ENCODE peak calls at places on chromosomes 3 and 15, in four cellular contexts. N is IMR-90, D is K562, J is GM12878. M is an unnamed sample.

GRCh38 chr3:114274929-114275328 is 18.9 kb upstream of the TIGIT start:
- DNase-seq in N (peak), D (no peak), J (no peak), M (no peak)

GRCh38 chr15:71743861-71744382 is 66.4 kb upstream of the NR2E3 start:
- DNase-seq in N (peak), D (peak), J (no peak), M (no peak)

GRCh38 chr3:26590919-26591318 is 31.7 kb upstream of the LRRC3B start:
- DNase-seq in N (no peak), D (no peak), J (no peak), M (no peak)

GRCh38 chr3:159762981-159763465 is 225.6 kb upstream of the IL12A start:
- DNase-seq in N (peak), D (no peak), J (no peak), M (peak)

GRCh38 chr3:136734382-136735070 is 17.7 kb downstream of the STAG1 start:
- DNase-seq in N (no peak), D (no peak), J (no peak), M (no peak)

GRCh38 chr15:70048578-70048977 is 49.1 kb downstream of the TLE3 start:
- DNase-seq in N (no peak), D (peak), J (no peak), M (no peak)

GRCh38 chr3:73883497-73883896 is 258.8 kb upstream of the PDZRN3 start:
- DNase-seq in N (no peak), D (no peak), J (no peak), M (no peak)

GRCh38 chr3:182621435-182622240 is 171.7 kb upstream of the ATP11B start:
- DNase-seq in N (no peak), D (no peak), J (no peak), M (no peak)

GRCh38 chr3:38334656-38335055 is 11.9 kb upstream of the XYLB start:
- DNase-seq in N (peak), D (no peak), J (no peak), M (no peak)

GRCh38 chr3:136186330-136186729 is 9.8 kb downstream of the MSL2 start:
- DNase-seq in N (no peak), D (no peak), J (no peak), M (no peak)

GRCh38 chr3:66405701-66406091 is 95.1 kb downstream of the LRIG1 start:
- DNase-seq in N (peak), D (no peak), J (no peak), M (no peak)

GRCh38 chr3:183464480-183464879 is 36.1 kb upstream of the MCF2L2 start:
- DNase-seq in N (no peak), D (no peak), J (no peak), M (no peak)

GRCh38 chr3:9172851-9173320 is 76.6 kb downstream of the SRGAP3 start:
- DNase-seq in N (no peak), D (no peak), J (no peak), M (no peak)

GRCh38 chr3:33209357-33209756 is 9.3 kb downstream of the SUSD5 start:
- DNase-seq in N (no peak), D (no peak), J (no peak), M (no peak)

GRCh38 chr15:88653200-88654064 is 14.6 kb downstream of the ISG20 start:
- DNase-seq in N (no peak), D (no peak), J (no peak), M (no peak)

GRCh38 chr3:156611870-156612494 is 57.1 kb upstream of the SSR3 start:
- DNase-seq in N (no peak), D (no peak), J (no peak), M (no peak)

GRCh38 chr3:126527455-126528211 is 3.7 kb downstream of the CHST13 start:
- DNase-seq in N (no peak), D (no peak), J (no peak), M (no peak)

GRCh38 chr15:100859970-100860828 is 19.4 kb upstream of the ALDH1A3 start:
- DNase-seq in N (no peak), D (no peak), J (no peak), M (no peak)

GRCh38 chr15:66834863-66835557 is 133.0 kb downstream of the SMAD6 start:
- DNase-seq in N (no peak), D (no peak), J (no peak), M (no peak)

GRCh38 chr15:29470794-29471193 is 201.2 kb upstream of the NSMCE3 start:
- DNase-seq in N (no peak), D (no peak), J (no peak), M (peak)

GRCh38 chr15:101371519-101371918 is 76.5 kb upstream of the SNRPA1 start:
- DNase-seq in N (no peak), D (no peak), J (no peak), M (no peak)

GRCh38 chr15:63494406-63494805 is 10.0 kb upstream of the USP3 start:
- DNase-seq in N (no peak), D (no peak), J (no peak), M (no peak)

GRCh38 chr3:16647668-16648067 is 42.4 kb upstream of the DAZL start:
- DNase-seq in N (no peak), D (no peak), J (no peak), M (no peak)

GRCh38 chr15:62888628-62889027 is 153.9 kb upstream of the TPM1 start:
- DNase-seq in N (peak), D (no peak), J (no peak), M (no peak)

GRCh38 chr3:187263270-187263669 is 28.3 kb downstream of the MASP1 start:
- DNase-seq in N (peak), D (no peak), J (no peak), M (no peak)

GRCh38 chr15:29401644-29402043 is 132.0 kb upstream of the NSMCE3 start:
- DNase-seq in N (no peak), D (no peak), J (no peak), M (no peak)

GRCh38 chr3:98763814-98764691 is 913 bp downstream of the ST3GAL6 start:
- DNase-seq in N (no peak), D (no peak), J (no peak), M (no peak)

GRCh38 chr3:31004025-31004678 is 109.7 kb upstream of the GADL1 start:
- DNase-seq in N (peak), D (no peak), J (no peak), M (no peak)

GRCh38 chr3:171320721-171321120 is 139.5 kb downstream of the TNIK start:
- DNase-seq in N (peak), D (no peak), J (no peak), M (no peak)

GRCh38 chr3:73497646-73498406 is 126.9 kb downstream of the PDZRN3 start:
- DNase-seq in N (no peak), D (no peak), J (no peak), M (no peak)

GRCh38 chr3:37443363-37444035 is 269.1 kb upstream of the LRRFIP2 start:
- DNase-seq in N (no peak), D (no peak), J (no peak), M (no peak)

GRCh38 chr15:78567541-78567940 is 2.2 kb downstream of the CHRNA5 start:
- DNase-seq in N (no peak), D (no peak), J (no peak), M (no peak)

GRCh38 chr3:129016366-129016724 is 15.2 kb downstream of the EFCC1 start:
- DNase-seq in N (no peak), D (no peak), J (no peak), M (no peak)

GRCh38 chr15:89003865-89004725 is 84.2 kb upstream of the ABHD2 start:
- DNase-seq in N (peak), D (peak), J (no peak), M (peak)

GRCh38 chr3:78405745-78406144 is 1362.1 kb downstream of the ROBO1 start:
- DNase-seq in N (no peak), D (no peak), J (no peak), M (no peak)

GRCh38 chr3:184234224-184234623 is 4.8 kb downstream of the VWA5B2 start:
- DNase-seq in N (peak), D (peak), J (no peak), M (peak)

GRCh38 chr3:69604735-69605435 is 134.4 kb upstream of the MITF start:
- DNase-seq in N (no peak), D (no peak), J (no peak), M (no peak)

GRCh38 chr15:64740361-64741170 is 34.8 kb downstream of the RBPMS2 start:
- DNase-seq in N (peak), D (peak), J (no peak), M (peak)

GRCh38 chr3:44476181-44476599 is 1.3 kb downstream of the ZNF445 start:
- DNase-seq in N (peak), D (no peak), J (no peak), M (no peak)
- TF ChIP-seq ELK1 in N (no peak), D (no peak), J (no peak), M (no peak)

DNA sequence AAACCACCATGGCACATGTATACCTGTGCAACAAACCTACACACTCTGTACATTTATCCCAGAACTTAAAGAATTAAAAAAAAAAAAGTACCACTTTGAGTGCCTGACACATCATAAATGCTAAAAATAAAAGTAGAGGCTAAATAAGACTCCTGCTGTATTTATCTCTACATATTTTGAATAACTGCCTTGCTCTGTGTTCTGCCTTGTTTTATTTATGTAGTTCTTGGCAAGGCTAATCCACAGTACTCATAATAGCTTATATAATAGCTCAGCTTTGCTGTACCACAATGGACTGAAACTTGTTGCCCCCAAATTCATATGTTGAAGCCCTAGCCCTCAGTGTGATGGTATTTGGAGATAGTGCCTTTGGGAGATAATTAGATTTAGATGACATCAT is 95.4 kb upstream of the ADAMTS9 start:
- DNase-seq in N (no peak), D (no peak), J (no peak), M (no peak)
- TF ChIP-seq ELK1 in N (no peak), D (no peak), J (no peak), M (no peak)

GRCh38 chr15:91945385-91945784 is 91.9 kb downstream of the SLCO3A1 start:
- DNase-seq in N (no peak), D (no peak), J (no peak), M (no peak)
- TF ChIP-seq ELK1 in N (no peak), D (no peak), J (no peak), M (no peak)

DNA sequence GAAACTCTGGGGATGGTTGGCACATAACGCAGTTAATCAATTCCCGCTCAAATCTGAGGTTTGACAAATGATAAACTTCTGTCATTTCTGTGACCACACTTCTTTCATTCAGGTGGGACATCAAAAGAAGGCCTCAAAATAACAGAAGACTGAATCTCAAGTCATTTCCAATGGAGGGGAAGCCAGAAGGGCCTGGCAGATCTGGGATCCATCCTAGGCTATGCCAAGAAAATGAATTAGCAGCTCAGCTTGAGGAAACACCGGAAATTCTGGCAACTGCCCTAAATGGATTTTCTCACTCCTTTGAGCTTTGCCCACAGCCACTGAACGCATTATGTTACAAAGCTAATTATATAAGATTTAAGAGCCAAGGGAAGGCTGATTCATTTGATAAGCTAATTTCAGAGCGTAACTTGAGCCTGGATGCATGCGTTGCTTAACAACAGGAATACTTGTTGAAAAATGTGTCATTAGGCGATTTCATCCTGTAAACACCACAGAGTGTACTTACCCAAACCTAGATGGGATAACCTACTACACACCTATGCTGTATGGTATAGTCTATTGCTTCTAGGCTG is 47.1 kb downstream of the NR1D2 start:
- DNase-seq in N (peak), D (no peak), J (no peak), M (no peak)
- TF ChIP-seq ELK1 in N (no peak), D (no peak), J (no peak), M (no peak)

DNA sequence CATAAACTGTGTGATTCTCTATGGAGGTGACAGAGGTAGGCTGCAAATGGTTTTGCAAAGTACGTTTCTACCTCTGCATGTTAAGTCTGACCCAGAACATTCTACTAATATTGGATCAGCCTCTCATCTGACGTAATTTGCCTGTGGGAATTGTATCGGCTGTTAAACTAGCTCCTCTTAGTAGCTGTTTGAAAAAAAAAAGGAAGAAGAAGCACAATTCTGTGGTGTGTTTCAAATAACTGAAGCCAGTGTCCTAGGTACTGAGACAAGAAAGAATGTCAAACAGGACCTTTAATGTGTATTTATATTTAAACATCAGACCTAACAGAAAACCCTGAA is 478.1 kb downstream of the RBMS3 start:
- DNase-seq in N (peak), D (no peak), J (no peak), M (no peak)
- TF ChIP-seq ELK1 in N (no peak), D (no peak), J (no peak), M (no peak)

GRCh38 chr15:33859992-33860545 is 108.2 kb upstream of the CHRM5 start:
- DNase-seq in N (no peak), D (no peak), J (no peak), M (no peak)

GRCh38 chr15:33866101-33866737 is 102.1 kb upstream of the CHRM5 start:
- DNase-seq in N (peak), D (no peak), J (no peak), M (no peak)

GRCh38 chr15:33864360-33865075 is 103.8 kb upstream of the CHRM5 start:
- DNase-seq in N (peak), D (no peak), J (no peak), M (no peak)

GRCh38 chr15:33860749-33861148 is 107.5 kb upstream of the CHRM5 start:
- DNase-seq in N (peak), D (no peak), J (no peak), M (peak)

GRCh38 chr15:33865416-33865815 is 102.9 kb upstream of the CHRM5 start:
- DNase-seq in N (peak), D (no peak), J (no peak), M (no peak)
- TF ChIP-seq ELK1 in N (no peak), D (no peak), J (no peak), M (no peak)

DNA sequence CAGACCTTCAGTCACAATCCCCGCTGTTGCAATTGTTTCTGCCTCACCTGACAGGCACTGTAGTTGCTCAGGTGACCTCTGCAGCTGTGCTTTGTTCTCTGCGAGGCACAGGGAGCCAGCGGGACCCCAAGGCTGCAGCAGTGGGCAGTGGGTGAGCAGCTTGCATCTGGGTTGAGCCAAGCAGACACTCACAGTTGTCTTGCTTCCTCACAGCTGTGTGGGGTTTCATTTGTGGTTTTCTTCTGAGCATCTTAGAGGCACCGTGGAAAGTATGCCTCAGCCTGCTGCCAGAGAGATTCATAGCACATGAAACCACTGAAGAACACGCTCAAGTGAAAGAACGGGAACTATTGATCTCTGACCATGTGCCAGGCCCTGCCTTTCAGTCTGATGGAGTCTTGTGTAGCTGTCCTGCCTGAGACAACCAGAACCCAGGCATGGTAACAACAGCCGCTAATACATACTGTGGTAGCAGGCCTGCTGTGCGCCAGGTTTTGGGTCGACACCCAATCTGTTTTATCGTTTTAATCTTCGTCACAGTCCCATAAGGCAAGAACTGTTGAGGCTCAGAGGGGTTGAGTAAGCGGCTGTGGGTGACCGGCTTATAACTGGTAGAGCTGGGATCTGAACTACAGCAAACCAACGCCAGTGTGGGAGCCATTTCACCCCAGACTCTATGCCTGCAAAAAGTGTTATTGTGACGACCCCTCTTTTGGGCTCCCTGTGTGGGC is 33.4 kb downstream of the GRK7 start:
- DNase-seq in N (no peak), D (no peak), J (peak), M (no peak)
- TF ChIP-seq ELK1 in N (no peak), D (no peak), J (no peak), M (no peak)

GRCh38 chr3:130341388-130341787 is 4.1 kb upstream of the COL6A5 start:
- DNase-seq in N (no peak), D (no peak), J (no peak), M (no peak)
- TF ChIP-seq ELK1 in N (no peak), D (no peak), J (no peak), M (no peak)

M was measured in A549.